ENCODE peak calls at places on chromosomes 16 and 17, in six cellular contexts. One of them, this sample, is unnamed.

GRCh38 chr17:71460943-71461342 is 659.9 kb upstream of the SOX9 start:
- DNase-seq in cardiac fibroblast: peak; percentile 52
- DNase-seq in prostate gland: no peak
- DNase-seq in kidney epithelial cell: no peak
- DNase-seq in Calu3: peak; percentile 44
- DNase-seq in astrocyte of the spinal cord: peak; percentile 46
- DNase-seq in this sample: peak; percentile 15

GRCh38 chr17:40448213-40448638 is 5.0 kb downstream of the IGFBP4 start:
- DNase-seq in cardiac fibroblast: peak; percentile 34
- DNase-seq in astrocyte of the spinal cord: no peak
- DNase-seq in prostate gland: no peak
- DNase-seq in kidney epithelial cell: no peak
- DNase-seq in Calu3: peak; percentile 75
- DNase-seq in this sample: no peak

GRCh38 chr17:14396542-14396941 is 95.7 kb downstream of the HS3ST3B1 start:
- DNase-seq in Calu3: no peak
- DNase-seq in astrocyte of the spinal cord: peak; percentile 0
- DNase-seq in cardiac fibroblast: peak; percentile 26
- DNase-seq in kidney epithelial cell: no peak
- DNase-seq in prostate gland: no peak
- DNase-seq in this sample: peak; percentile 45

GRCh38 chr17:73210002-73210678 is 17.3 kb downstream of the COG1 start:
- DNase-seq in astrocyte of the spinal cord: peak; percentile 11
- DNase-seq in Calu3: no peak
- DNase-seq in cardiac fibroblast: no peak
- DNase-seq in prostate gland: no peak
- DNase-seq in kidney epithelial cell: no peak
- DNase-seq in this sample: no peak

GRCh38 chr17:5785343-5785742 is 201.0 kb upstream of the NLRP1 start:
- DNase-seq in kidney epithelial cell: peak; percentile 92
- DNase-seq in astrocyte of the spinal cord: peak; percentile 68
- DNase-seq in Calu3: no peak
- DNase-seq in cardiac fibroblast: peak; percentile 62
- DNase-seq in prostate gland: no peak
- DNase-seq in this sample: peak; percentile 71

GRCh38 chr17:82985973-82986372 is 93.4 kb upstream of the METRNL start:
- DNase-seq in kidney epithelial cell: peak; percentile 12
- DNase-seq in prostate gland: no peak
- DNase-seq in astrocyte of the spinal cord: peak; percentile 52
- DNase-seq in Calu3: no peak
- DNase-seq in cardiac fibroblast: no peak
- DNase-seq in this sample: no peak

GRCh38 chr17:73341350-73342056 is 29.7 kb upstream of the CDC42EP4 start:
- DNase-seq in cardiac fibroblast: no peak
- DNase-seq in kidney epithelial cell: no peak
- DNase-seq in Calu3: no peak
- DNase-seq in astrocyte of the spinal cord: no peak
- DNase-seq in prostate gland: no peak
- DNase-seq in this sample: no peak

GRCh38 chr17:4378626-4379025 is 12.2 kb upstream of the UBE2G1 start:
- DNase-seq in Calu3: no peak
- DNase-seq in astrocyte of the spinal cord: no peak
- DNase-seq in kidney epithelial cell: no peak
- DNase-seq in cardiac fibroblast: no peak
- DNase-seq in prostate gland: no peak
- DNase-seq in this sample: no peak

GRCh38 chr16:20675488-20676267 is 21.8 kb downstream of the ACSM1 start:
- DNase-seq in kidney epithelial cell: peak; percentile 59
- DNase-seq in astrocyte of the spinal cord: no peak
- DNase-seq in Calu3: peak; percentile 68
- DNase-seq in prostate gland: peak; percentile 76
- DNase-seq in cardiac fibroblast: peak; percentile 22
- DNase-seq in this sample: no peak

GRCh38 chr16:8872071-8872470 is 3.3 kb upstream of the CARHSP1 start:
- DNase-seq in kidney epithelial cell: no peak
- DNase-seq in cardiac fibroblast: no peak
- DNase-seq in astrocyte of the spinal cord: no peak
- DNase-seq in Calu3: no peak
- DNase-seq in prostate gland: no peak
- DNase-seq in this sample: no peak

GRCh38 chr16:80573700-80574120 is 32.9 kb downstream of the DYNLRB2 start:
- DNase-seq in prostate gland: no peak
- DNase-seq in Calu3: no peak
- DNase-seq in cardiac fibroblast: no peak
- DNase-seq in astrocyte of the spinal cord: no peak
- DNase-seq in kidney epithelial cell: no peak
- DNase-seq in this sample: no peak

GRCh38 chr17:45719335-45720071 is 64.6 kb upstream of the CRHR1 start:
- DNase-seq in Calu3: peak; percentile 68
- DNase-seq in cardiac fibroblast: peak; percentile 72
- DNase-seq in astrocyte of the spinal cord: peak; percentile 47
- DNase-seq in kidney epithelial cell: peak; percentile 45
- DNase-seq in prostate gland: peak; percentile 13
- DNase-seq in this sample: peak; percentile 90
- TF ChIP-seq CTCF in Calu3: peak; percentile 61
- TF ChIP-seq CTCF in cardiac fibroblast: peak; percentile 61
- TF ChIP-seq CTCF in astrocyte of the spinal cord: peak; percentile 49
- TF ChIP-seq CTCF in kidney epithelial cell: peak; percentile 43
- TF ChIP-seq CTCF in prostate gland: no peak
- TF ChIP-seq CTCF in this sample: peak; percentile 79

DNA sequence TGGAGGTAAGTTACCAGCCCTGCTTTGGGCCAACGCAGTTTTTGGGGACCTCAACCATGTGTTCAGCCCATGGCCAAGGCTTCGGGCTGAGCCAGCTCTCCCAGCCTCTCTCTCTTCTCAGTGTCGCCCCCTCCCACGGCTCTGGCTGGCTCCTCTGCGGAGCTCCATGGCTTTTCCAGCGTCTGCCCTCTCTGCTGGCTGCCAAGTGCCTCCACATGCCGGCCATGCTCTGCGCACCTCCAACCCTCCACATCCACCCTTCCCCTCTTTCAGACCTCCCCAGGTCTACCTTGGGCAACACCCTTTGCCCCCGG is 23.2 kb downstream of the COTL1 start:
- DNase-seq in Calu3: no peak
- DNase-seq in kidney epithelial cell: no peak
- DNase-seq in cardiac fibroblast: no peak
- DNase-seq in prostate gland: no peak
- DNase-seq in astrocyte of the spinal cord: no peak
- DNase-seq in this sample: no peak
- TF ChIP-seq CTCF in Calu3: no peak
- TF ChIP-seq CTCF in kidney epithelial cell: no peak
- TF ChIP-seq CTCF in cardiac fibroblast: no peak
- TF ChIP-seq CTCF in prostate gland: no peak
- TF ChIP-seq CTCF in astrocyte of the spinal cord: no peak
- TF ChIP-seq CTCF in this sample: no peak

DNA sequence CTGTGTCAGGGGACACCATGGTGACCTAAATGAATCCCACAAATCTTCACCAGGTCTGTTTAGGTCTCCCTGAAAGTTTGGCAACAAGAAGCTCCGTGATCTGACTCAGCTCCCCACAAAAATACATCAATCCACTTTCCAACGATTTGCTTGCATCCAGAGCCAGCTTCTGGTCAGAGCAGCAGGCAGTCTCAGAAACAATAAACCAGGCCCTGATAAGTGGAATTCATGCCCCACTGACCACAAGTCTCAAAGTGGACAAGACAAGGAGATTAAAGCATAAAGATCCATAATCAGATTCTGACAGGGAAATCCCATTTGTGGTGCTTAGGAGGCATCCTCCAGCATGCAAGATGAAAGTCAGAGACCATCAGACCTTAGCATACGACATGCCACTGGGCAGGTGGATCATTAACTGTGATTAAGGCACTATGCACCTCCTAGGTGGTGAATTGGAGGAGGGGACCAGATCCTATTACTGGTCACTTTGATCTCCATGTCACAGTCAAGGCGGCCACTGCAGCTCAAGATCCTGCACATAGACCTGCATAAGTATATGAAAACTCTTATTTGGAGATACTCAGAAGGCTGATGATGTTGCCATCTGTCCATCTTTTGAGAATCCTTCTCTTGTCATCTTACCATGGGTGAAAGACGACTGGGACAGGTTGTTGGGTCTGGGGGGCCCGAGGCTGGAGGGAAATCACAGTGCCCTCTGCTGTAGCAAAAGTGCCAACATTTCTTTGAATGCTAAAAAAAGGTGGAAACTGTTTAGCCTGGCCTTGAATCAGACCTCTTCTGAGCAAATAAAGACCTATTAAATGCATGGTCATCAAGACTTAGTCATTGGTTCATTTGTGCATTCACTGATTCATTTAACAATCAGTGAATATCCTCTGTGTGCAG is 309.2 kb upstream of the CCL2 start:
- DNase-seq in cardiac fibroblast: no peak
- DNase-seq in astrocyte of the spinal cord: no peak
- DNase-seq in kidney epithelial cell: no peak
- DNase-seq in prostate gland: no peak
- DNase-seq in Calu3: no peak
- DNase-seq in this sample: no peak
- TF ChIP-seq CTCF in cardiac fibroblast: no peak
- TF ChIP-seq CTCF in astrocyte of the spinal cord: no peak
- TF ChIP-seq CTCF in kidney epithelial cell: no peak
- TF ChIP-seq CTCF in prostate gland: no peak
- TF ChIP-seq CTCF in Calu3: no peak
- TF ChIP-seq CTCF in this sample: no peak

GRCh38 chr16:88442811-88443576 is 10.1 kb upstream of the ZFPM1 start:
- DNase-seq in kidney epithelial cell: no peak
- DNase-seq in cardiac fibroblast: peak; percentile 69
- DNase-seq in astrocyte of the spinal cord: peak; percentile 55
- DNase-seq in prostate gland: peak; percentile 65
- DNase-seq in Calu3: peak; percentile 96
- DNase-seq in this sample: peak; percentile 37
- TF ChIP-seq CTCF in kidney epithelial cell: peak; percentile 93
- TF ChIP-seq CTCF in cardiac fibroblast: peak; percentile 92
- TF ChIP-seq CTCF in astrocyte of the spinal cord: peak; percentile 90
- TF ChIP-seq CTCF in prostate gland: peak; percentile 87
- TF ChIP-seq CTCF in Calu3: peak; percentile 97
- TF ChIP-seq CTCF in this sample: peak; percentile 98